ENCODE peak calls at places on chromosomes 6 and 20, in ten cellular contexts. Q is stomach; F is cerebellar cortex; M is lung; P is body of pancreas; I is CD4-positive, alpha-beta memory T cell; K is sciatic nerve; J is dorsolateral prefrontal cortex; L is stimulated activated naive CD8-positive, alpha-beta T cell treated with anti-CD3 and anti-CD28 coated beads, Interleukin-15, Interleukin-2, amounts not matched to agents 100 U/mL and 50 U/mL, for 24 hours; R is RWPE2. H is an unnamed sample.

GRCh38 chr20:57658447-57659130 is 38.4 kb upstream of the ZBP1 start:
- DNase-seq in K (peak), Q (peak), F (no peak), P (no peak), J (no peak), M (no peak), L (no peak), R (peak), I (no peak), H (no peak)

GRCh38 chr6:26268659-26269402 is 96.2 kb upstream of the BTN3A2 start:
- DNase-seq in P (no peak), L (peak), R (peak), Q (no peak), K (no peak), I (no peak), J (no peak), F (no peak), M (no peak), H (no peak)

GRCh38 chr6:54057068-54057467 is 54.2 kb upstream of the MLIP start:
- DNase-seq in L (no peak), J (no peak), Q (no peak), R (no peak), K (no peak), M (no peak), F (no peak), I (no peak), P (no peak), H (no peak)

GRCh38 chr20:47334022-47334551 is 22.4 kb downstream of the ZMYND8 start:
- DNase-seq in M (no peak), P (peak), R (peak), Q (no peak), K (no peak), L (no peak), J (no peak), I (no peak), F (peak), H (no peak)

GRCh38 chr6:144302701-144303351 is 17.7 kb downstream of the UTRN start:
- DNase-seq in Q (no peak), I (no peak), P (no peak), R (no peak), J (no peak), M (peak), L (no peak), K (no peak), F (no peak), H (no peak)

GRCh38 chr6:166851426-166851825 is 104.9 kb downstream of the RNASET2 start:
- DNase-seq in M (no peak), Q (no peak), K (no peak), P (no peak), F (no peak), I (no peak), R (no peak), J (no peak), L (no peak), H (no peak)

GRCh38 chr6:56927538-56928453 is 27.1 kb upstream of the BEND6 start:
- DNase-seq in I (no peak), L (no peak), J (no peak), Q (no peak), M (no peak), K (no peak), F (no peak), P (no peak), R (no peak), H (no peak)

GRCh38 chr6:122953766-122954165 is 42.3 kb upstream of the CLVS2 start:
- DNase-seq in F (no peak), J (no peak), I (no peak), K (no peak), Q (no peak), M (no peak), L (no peak), R (no peak), P (no peak), H (no peak)

GRCh38 chr20:60137657-60138245 is 179.5 kb downstream of the CDH26 start:
- DNase-seq in P (no peak), K (no peak), M (no peak), F (no peak), L (peak), Q (no peak), J (no peak), I (peak), R (no peak), H (peak)

GRCh38 chr6:158002951-158003853 is 21.5 kb downstream of the SYNJ2 start:
- DNase-seq in I (no peak), R (peak), M (no peak), P (no peak), Q (no peak), K (no peak), L (peak), J (no peak), F (no peak), H (no peak)

GRCh38 chr20:63968928-63969760 is 586 bp downstream of the ZNF512B start:
- DNase-seq in R (no peak), P (peak), J (no peak), F (no peak), I (peak), L (peak), Q (peak), K (peak), M (no peak), H (no peak)

GRCh38 chr6:104771258-104771832 is 88.4 kb downstream of the HACE1 start:
- DNase-seq in M (no peak), R (no peak), F (peak), P (no peak), K (no peak), L (no peak), J (no peak), I (peak), Q (no peak), H (peak)

GRCh38 chr6:165973473-165973872 is 194.2 kb downstream of the TBXT start:
- DNase-seq in I (no peak), J (no peak), M (no peak), Q (no peak), L (no peak), P (no peak), K (no peak), F (no peak), R (no peak), H (no peak)

GRCh38 chr6:14258117-14258516 is 140.5 kb downstream of the CD83 start:
- DNase-seq in L (no peak), P (no peak), I (no peak), Q (no peak), J (no peak), M (no peak), F (no peak), R (no peak), K (no peak), H (no peak)

GRCh38 chr6:110875548-110876169 is 1.1 kb downstream of the AMD1 start:
- DNase-seq in L (peak), J (peak), F (peak), M (peak), I (peak), K (peak), Q (peak), R (peak), P (peak), H (no peak)

GRCh38 chr6:164039954-164040375 is 625.4 kb downstream of the QKI start:
- DNase-seq in Q (peak), F (no peak), R (peak), P (peak), I (peak), L (no peak), K (peak), M (peak), J (no peak), H (no peak)

GRCh38 chr6:126072172-126072571 is 85.8 kb downstream of the TRMT11 start:
- DNase-seq in M (no peak), F (no peak), Q (no peak), J (no peak), K (no peak), P (no peak), I (no peak), L (no peak), R (no peak), H (no peak)

GRCh38 chr20:21702553-21703467 is 2.7 kb upstream of the PAX1 start:
- DNase-seq in M (peak), J (no peak), Q (no peak), R (no peak), I (no peak), P (peak), F (peak), K (peak), L (peak), H (no peak)

GRCh38 chr6:76792394-76792793 is 670.9 kb downstream of the HTR1B start:
- DNase-seq in F (no peak), P (no peak), K (no peak), J (no peak), I (no peak), L (no peak), M (no peak), R (no peak), Q (no peak), H (no peak)

GRCh38 chr6:144007779-144008500 is at the start of gene PLAGL1:
- DNase-seq in J (no peak), I (peak), P (peak), M (peak), K (peak), Q (peak), R (peak), L (peak), F (peak), H (peak)

GRCh38 chr20:62142252-62143117 is 709 bp downstream of the PSMA7 start:
- DNase-seq in R (no peak), F (no peak), M (no peak), I (no peak), K (no peak), Q (peak), P (no peak), J (peak), L (peak), H (no peak)

GRCh38 chr20:25541676-25542075 is 43.7 kb downstream of the NINL start:
- DNase-seq in R (no peak), L (no peak), M (no peak), J (no peak), Q (no peak), F (no peak), I (no peak), K (no peak), P (no peak), H (no peak)

GRCh38 chr20:8073024-8073832 is 53.7 kb upstream of the TMX4 start:
- DNase-seq in R (peak), I (peak), M (no peak), L (no peak), F (no peak), Q (no peak), P (peak), K (no peak), J (no peak), H (no peak)

GRCh38 chr20:32965115-32965514 is 39.1 kb downstream of the SUN5 start:
- DNase-seq in J (no peak), K (no peak), Q (no peak), R (peak), L (no peak), I (no peak), P (no peak), F (no peak), M (no peak), H (no peak)

GRCh38 chr20:23007886-23008285 is 27.2 kb upstream of the SSTR4 start:
- DNase-seq in K (no peak), J (no peak), R (no peak), I (no peak), L (no peak), P (no peak), F (no peak), M (no peak), Q (no peak), H (no peak)

GRCh38 chr20:1266167-1266973 is at the start of gene SNPH:
- DNase-seq in J (peak), I (peak), K (peak), P (peak), R (no peak), M (peak), Q (peak), L (peak), F (peak), H (peak)

GRCh38 chr6:108947114-108947854 is 99.1 kb downstream of the ARMC2 start:
- DNase-seq in R (no peak), F (peak), K (no peak), L (no peak), Q (no peak), J (no peak), P (peak), M (no peak), I (no peak), H (no peak)

GRCh38 chr20:8601542-8601912 is 467.4 kb upstream of the PLCB4 start:
- DNase-seq in M (no peak), L (peak), R (no peak), P (peak), F (no peak), J (no peak), I (no peak), K (no peak), Q (no peak), H (no peak)

GRCh38 chr6:41651962-41652657 is 13.8 kb downstream of the MDFI start:
- DNase-seq in M (no peak), I (no peak), J (no peak), P (no peak), F (no peak), L (no peak), K (no peak), R (no peak), Q (no peak), H (no peak)

H was measured in GDM1.